ENCODE peak calls at places on chromosomes 3 and 15, in six cellular contexts. Q is CD8-positive, alpha-beta T cell; A is GM04504; E is stimulated activated CD4-positive, alpha-beta T cell treated with anti-CD3 and anti-CD28 coated beads, Interleukin-1b, Interleukin-23, amount 100 ng/mL, for 24 hours; S is OCI-LY7; F is ELR. I is an unnamed sample.

GRCh38 chr15:31353931-31354330 is 27.3 kb downstream of the KLF13 start:
- DNase-seq in S (no peak), A (no peak), F (no peak), E (no peak), Q (no peak), I (no peak)

GRCh38 chr3:60277376-60277800 is 973.9 kb downstream of the FHIT start:
- DNase-seq in S (no peak), F (no peak), A (no peak), Q (no peak), E (no peak), I (no peak)

GRCh38 chr15:85116925-85117646 is 135.4 kb downstream of the PDE8A start:
- DNase-seq in Q (no peak), S (no peak), F (no peak), A (no peak), E (no peak), I (peak)

GRCh38 chr15:32956006-32956405 is 238.2 kb downstream of the GREM1 start:
- DNase-seq in A (peak), Q (no peak), E (no peak), F (peak), S (peak), I (peak)

GRCh38 chr15:40160689-40161688 is at the start of gene BUB1B:
- DNase-seq in Q (peak), A (peak), E (peak), F (peak), S (peak), I (peak)

GRCh38 chr15:70058642-70059360 is 38.9 kb downstream of the TLE3 start:
- DNase-seq in E (no peak), Q (no peak), S (no peak), F (no peak), A (no peak), I (no peak)

GRCh38 chr3:56536735-56537134 is 20.2 kb upstream of the CCDC66 start:
- DNase-seq in E (no peak), F (no peak), Q (no peak), A (no peak), S (no peak), I (no peak)

GRCh38 chr3:115576325-115576724 is 47.0 kb upstream of the GAP43 start:
- DNase-seq in S (no peak), A (no peak), E (no peak), Q (no peak), F (no peak), I (no peak)

GRCh38 chr15:56356616-56357015 is 8.6 kb upstream of the TEX9 start:
- DNase-seq in E (no peak), Q (no peak), S (no peak), A (peak), F (peak), I (no peak)

GRCh38 chr15:81524496-81524895 is 150.5 kb upstream of the TMC3 start:
- DNase-seq in F (no peak), Q (no peak), S (no peak), A (no peak), E (no peak), I (no peak)

GRCh38 chr3:129534428-129535027 is 6.1 kb downstream of the RHO start:
- DNase-seq in E (no peak), A (no peak), S (no peak), Q (no peak), F (no peak), I (peak)

GRCh38 chr3:104831076-104831475 is 535.6 kb upstream of the ALCAM start:
- DNase-seq in F (no peak), S (no peak), Q (no peak), E (no peak), A (no peak), I (no peak)

GRCh38 chr3:187782008-187782407 is 36.7 kb upstream of the BCL6 start:
- DNase-seq in A (no peak), S (no peak), F (no peak), Q (no peak), E (no peak), I (no peak)

GRCh38 chr3:46883252-46884185 is 6.0 kb downstream of the PTH1R start:
- DNase-seq in E (no peak), A (no peak), S (no peak), Q (no peak), F (peak), I (no peak)

GRCh38 chr3:122513386-122514122 is 1.2 kb downstream of the KPNA1 start:
- DNase-seq in F (peak), Q (no peak), S (no peak), A (no peak), E (no peak), I (no peak)

GRCh38 chr3:181454451-181455027 is 257.2 kb upstream of the SOX2 start:
- DNase-seq in E (no peak), A (no peak), S (no peak), F (no peak), Q (no peak), I (no peak)

GRCh38 chr3:138172625-138173024 is 2.1 kb downstream of the DBR1 start:
- DNase-seq in F (no peak), A (no peak), Q (no peak), E (no peak), S (peak), I (peak)

GRCh38 chr3:16482770-16483531 is 30.5 kb downstream of the RFTN1 start:
- DNase-seq in F (no peak), S (peak), E (no peak), Q (peak), A (no peak), I (no peak)

GRCh38 chr3:40780801-40781406 is 256.1 kb downstream of the ZNF621 start:
- DNase-seq in S (no peak), Q (no peak), A (no peak), E (no peak), F (no peak), I (no peak)

GRCh38 chr3:4821331-4821730 is 157.9 kb upstream of the BHLHE40 start:
- DNase-seq in E (no peak), A (no peak), F (no peak), S (no peak), Q (no peak), I (no peak)

GRCh38 chr3:33577173-33577572 is 137.0 kb upstream of the UBP1 start:
- DNase-seq in F (no peak), A (no peak), Q (no peak), S (no peak), E (no peak), I (no peak)

GRCh38 chr3:41296556-41296955 is 97.3 kb downstream of the CTNNB1 start:
- DNase-seq in F (no peak), E (no peak), S (no peak), A (no peak), Q (no peak), I (no peak)

GRCh38 chr3:120743081-120743365 is 479 bp downstream of the GTF2E1 start:
- DNase-seq in E (no peak), S (no peak), Q (no peak), F (peak), A (no peak), I (peak)

GRCh38 chr15:101313041-101313761 is 18.2 kb upstream of the SNRPA1 start:
- DNase-seq in F (no peak), A (no peak), E (no peak), S (no peak), Q (no peak), I (no peak)

GRCh38 chr3:71658131-71658530 is 67.1 kb downstream of the EIF4E3 start:
- DNase-seq in E (no peak), F (no peak), S (no peak), Q (no peak), A (no peak), I (peak)

GRCh38 chr15:79035111-79035601 is 55.4 kb downstream of the RASGRF1 start:
- DNase-seq in E (no peak), S (no peak), Q (no peak), A (no peak), F (peak), I (no peak)

GRCh38 chr15:95610945-95611344 is 719.6 kb upstream of the NR2F2 start:
- DNase-seq in S (no peak), A (no peak), F (no peak), E (no peak), Q (no peak), I (no peak)

GRCh38 chr3:31462050-31462569 is 70.6 kb upstream of the STT3B start:
- DNase-seq in A (no peak), E (peak), S (peak), F (no peak), Q (peak), I (peak)

GRCh38 chr3:5022966-5023776 is 43.9 kb downstream of the BHLHE40 start:
- DNase-seq in Q (no peak), S (no peak), A (peak), E (no peak), F (peak), I (peak)

GRCh38 chr3:187743195-187744141 is 1.8 kb downstream of the BCL6 start:
- DNase-seq in Q (no peak), E (peak), F (peak), A (no peak), S (peak), I (peak)

GRCh38 chr3:36700537-36701248 is 63.7 kb downstream of the DCLK3 start:
- DNase-seq in F (peak), E (peak), Q (no peak), S (peak), A (no peak), I (peak)

GRCh38 chr15:48469271-48469670 is 138.0 kb downstream of the DUT start:
- DNase-seq in E (no peak), A (no peak), S (no peak), F (no peak), Q (no peak), I (no peak)

GRCh38 chr15:99320374-99321215 is 69.3 kb downstream of the LRRC28 start:
- DNase-seq in S (no peak), Q (no peak), F (no peak), A (no peak), E (no peak), I (peak)

GRCh38 chr15:36361351-36361870 is 218.0 kb upstream of the CDIN1 start:
- DNase-seq in E (no peak), F (peak), Q (no peak), A (no peak), S (no peak), I (peak)